ENCODE peak calls at places on chromosomes 11 and 22, in seven cellular contexts. M is OCI-LY7, E is brain microvascular endothelial cell, T is cardiac muscle cell, F is BJ, Y is Peyer's patch, P is fibroblast of the aortic adventitia. O is an unnamed sample.
A peak's percentile ranks its signal among the peaks of the same experiment; 100 is the strongest.

GRCh38 chr11:13026722-13027121 is 17.6 kb downstream of the RASSF10 start:
- DNase-seq in M (no peak), E (no peak), T (no peak), F (no peak), Y (no peak), P (no peak), O (no peak)

GRCh38 chr11:77094841-77095365 is 7.7 kb upstream of the OMP start:
- DNase-seq in M (no peak), E (no peak), T (no peak), F (no peak), Y (no peak), P (no peak), O (no peak)

GRCh38 chr11:60925685-60926267 is 1.5 kb downstream of the TMEM132A start:
- DNase-seq in M (no peak), E (peak; percentile 18), T (peak; percentile 11), F (no peak), Y (no peak), P (peak; percentile 45), O (peak; percentile 23)

GRCh38 chr11:13160302-13160701 is 117.3 kb upstream of the BMAL1 start:
- DNase-seq in M (no peak), E (no peak), T (no peak), F (no peak), Y (no peak), P (no peak), O (no peak)

GRCh38 chr11:16909375-16910035 is 104.7 kb downstream of the PLEKHA7 start:
- DNase-seq in M (no peak), E (no peak), T (no peak), F (no peak), Y (no peak), P (no peak), O (no peak)

GRCh38 chr11:131662310-131662709 is 291.9 kb downstream of the NTM start:
- DNase-seq in M (no peak), E (no peak), T (no peak), F (no peak), Y (no peak), P (no peak), O (no peak)

GRCh38 chr22:45344339-45344738 is 34.6 kb downstream of the FAM118A start:
- DNase-seq in M (no peak), E (no peak), T (peak; percentile 25), F (no peak), Y (no peak), P (peak; percentile 34), O (no peak)

GRCh38 chr22:31496735-31497146 is 405 bp downstream of the SFI1 start:
- DNase-seq in M (peak; percentile 62), E (peak; percentile 2), T (peak; percentile 14), F (no peak), Y (peak; percentile 56), P (peak; percentile 11), O (no peak)

GRCh38 chr11:128212324-128212723 is 375.0 kb downstream of the ETS1 start:
- DNase-seq in M (no peak), E (no peak), T (no peak), F (no peak), Y (no peak), P (no peak), O (no peak)

GRCh38 chr22:49769691-49770315 is 57.9 kb downstream of the BRD1 start:
- DNase-seq in M (no peak), E (no peak), T (no peak), F (no peak), Y (no peak), P (no peak), O (no peak)

GRCh38 chr11:100785148-100785983 is 98.3 kb downstream of the ARHGAP42 start:
- DNase-seq in M (no peak), E (no peak), T (peak; percentile 69), F (no peak), Y (no peak), P (no peak), O (no peak)

GRCh38 chr11:765025-765801 is 12.1 kb downstream of the GATD1 start:
- DNase-seq in M (peak; percentile 65), E (peak; percentile 36), T (peak; percentile 55), F (no peak), Y (peak; percentile 56), P (peak; percentile 44), O (no peak)

GRCh38 chr11:10080134-10080533 is 213.9 kb downstream of the SBF2 start:
- DNase-seq in M (no peak), E (no peak), T (no peak), F (no peak), Y (no peak), P (no peak), O (no peak)

GRCh38 chr11:104968856-104969776 is 742 bp upstream of the CASP4 start:
- DNase-seq in M (no peak), E (peak; percentile 5), T (peak; percentile 67), F (no peak), Y (no peak), P (peak; percentile 59), O (no peak)

GRCh38 chr11:3939651-3940190 is 84.3 kb downstream of the STIM1 start:
- DNase-seq in M (no peak), E (no peak), T (peak; percentile 72), F (peak; percentile 73), Y (no peak), P (peak; percentile 79), O (no peak)

GRCh38 chr11:111745719-111746504 is 20.3 kb downstream of the PPP2R1B start:
- DNase-seq in M (no peak), E (no peak), T (peak; percentile 70), F (no peak), Y (no peak), P (peak; percentile 75), O (no peak)

GRCh38 chr22:50695421-50696250 is 23.0 kb downstream of the SHANK3 start:
- DNase-seq in M (no peak), E (no peak), T (no peak), F (no peak), Y (no peak), P (no peak), O (no peak)

GRCh38 chr11:12602421-12602820 is 71.8 kb upstream of the TEAD1 start:
- DNase-seq in M (no peak), E (no peak), T (no peak), F (no peak), Y (no peak), P (peak; percentile 80), O (no peak)

GRCh38 chr11:112965601-112966125 is 4.4 kb downstream of the NCAM1 start:
- DNase-seq in M (no peak), E (no peak), T (no peak), F (no peak), Y (no peak), P (no peak), O (no peak)

GRCh38 chr11:112961751-112962747 is 829 bp downstream of the NCAM1 start:
- DNase-seq in M (no peak), E (no peak), T (peak; percentile 8), F (no peak), Y (no peak), P (no peak), O (no peak)

GRCh38 chr11:112962854-112963367 is 1.7 kb downstream of the NCAM1 start:
- DNase-seq in M (no peak), E (no peak), T (peak; percentile 8), F (no peak), Y (no peak), P (no peak), O (no peak)

GRCh38 chr11:112961146-112961668 is at the start of gene NCAM1:
- DNase-seq in M (peak; percentile 10), E (peak; percentile 48), T (peak; percentile 90), F (no peak), Y (peak; percentile 28), P (peak; percentile 49), O (no peak)

DNA sequence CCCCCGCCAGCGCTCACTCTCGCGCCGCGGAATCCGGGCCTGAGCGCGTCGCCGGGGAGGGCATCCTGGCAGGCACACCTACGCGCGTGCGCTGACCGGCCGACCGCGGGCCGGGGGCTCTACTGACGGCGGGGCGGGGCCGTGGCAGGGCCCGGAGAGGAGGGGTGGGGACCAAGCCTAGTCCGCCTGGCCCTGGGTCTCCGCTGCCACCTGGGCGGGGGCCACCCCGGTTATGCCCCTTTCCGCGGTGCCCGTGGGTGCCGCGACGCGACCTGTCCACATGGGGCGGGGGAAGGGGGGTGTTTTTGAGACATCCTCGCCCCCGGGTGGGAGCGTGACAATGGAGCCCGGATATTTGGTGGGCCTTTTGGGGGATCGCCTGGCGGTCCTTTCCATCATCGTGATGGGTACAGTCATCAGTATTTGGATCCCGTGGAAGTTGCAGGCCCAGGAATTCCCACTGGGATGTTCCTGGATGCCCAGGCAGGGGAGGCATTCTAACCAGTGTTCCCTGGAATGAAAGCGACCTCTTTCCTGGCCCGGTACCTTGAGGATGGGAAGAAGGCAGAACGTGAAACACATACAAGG is 2.2 kb downstream of the NCAM1 start:
- DNase-seq in M (no peak), E (no peak), T (no peak), F (no peak), Y (no peak), P (no peak), O (no peak)
- H3K4me3 ChIP-seq in M (no peak overlapping the region), E (peak overlapping the region; percentile 60), T (peak overlapping the region; percentile 77), F (peak overlapping the region; percentile 39), Y (peak overlapping the region; percentile 59), P (peak overlapping the region; percentile 39), O (no peak overlapping the region)

GRCh38 chr11:87263979-87264378 is 226.2 kb downstream of the TMEM135 start:
- DNase-seq in M (no peak), E (no peak), T (no peak), F (no peak), Y (no peak), P (no peak), O (no peak)
- TF ChIP-seq CTCF in M (no peak), E (no peak), T (no peak), F (no peak), Y (no peak), P (no peak), O (no peak)

GRCh38 chr11:134071766-134072403 is 3.0 kb downstream of the JAM3 start:
- DNase-seq in M (no peak), E (no peak), T (no peak), F (no peak), Y (no peak), P (no peak), O (no peak)

GRCh38 chr11:134069996-134070845 is 1.3 kb downstream of the JAM3 start:
- DNase-seq in M (no peak), E (no peak), T (no peak), F (no peak), Y (no peak), P (no peak), O (no peak)

GRCh38 chr11:134074766-134075165 is 5.9 kb downstream of the JAM3 start:
- DNase-seq in M (no peak), E (no peak), T (no peak), F (no peak), Y (no peak), P (no peak), O (no peak)

GRCh38 chr11:134071306-134071705 is 2.4 kb downstream of the JAM3 start:
- DNase-seq in M (no peak), E (no peak), T (no peak), F (no peak), Y (no peak), P (no peak), O (no peak)

GRCh38 chr11:134074346-134074745 is 5.5 kb downstream of the JAM3 start:
- DNase-seq in M (no peak), E (peak; percentile 62), T (peak; percentile 25), F (no peak), Y (no peak), P (peak; percentile 47), O (no peak)
- H3K4me3 ChIP-seq in M (no peak overlapping the region), E (no peak overlapping the region), T (no peak overlapping the region), F (no peak overlapping the region), Y (no peak overlapping the region), P (no peak overlapping the region), O (no peak overlapping the region)

DNA sequence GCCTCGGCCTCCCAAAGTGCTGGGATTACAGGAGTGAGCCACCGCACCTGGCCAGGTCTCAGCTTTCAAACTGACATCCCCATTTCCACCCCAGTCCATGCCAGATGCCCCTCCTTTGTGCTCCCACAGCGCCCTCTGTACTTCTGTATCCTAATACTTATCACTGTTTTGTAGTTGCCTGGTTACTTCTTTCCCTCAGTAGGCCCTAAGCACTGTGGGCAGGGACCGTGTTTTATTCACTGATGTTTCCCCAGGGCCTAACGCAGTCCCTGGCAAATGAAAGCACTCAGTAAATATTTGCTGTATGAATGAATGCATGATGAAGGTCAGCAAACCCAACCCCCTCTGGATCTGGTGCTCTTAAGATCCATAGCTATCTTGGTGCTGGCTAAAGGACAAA is 2.2 kb upstream of the TRIM3 start:
- DNase-seq in M (no peak), E (no peak), T (no peak), F (no peak), Y (no peak), P (no peak), O (no peak)
- TF ChIP-seq CTCF in M (peak; percentile 36), E (no peak), T (no peak), F (no peak), Y (no peak), P (no peak), O (no peak)

O was measured in AG04449.